ENCODE peak calls at places on chromosomes 13 and 19, in seven cellular contexts. D, N, Y, O, C, V and P are unnamed samples.

GRCh38 chr13:49216334-49216733 is 3.8 kb upstream of the MLNR start:
- DNase-seq in D (no peak), N (no peak), Y (no peak), O (no peak), C (no peak), V (no peak), P (no peak)

GRCh38 chr13:44698076-44698475 is 121.9 kb upstream of the TSC22D1 start:
- DNase-seq in D (no peak), N (no peak), Y (peak; percentile 12), O (no peak), C (no peak), V (no peak), P (no peak)

GRCh38 chr19:18731562-18732008 is 48.1 kb downstream of the CRTC1 start:
- DNase-seq in D (no peak), N (no peak), Y (no peak), O (peak; percentile 13), C (no peak), V (peak; percentile 43), P (peak; percentile 13)

GRCh38 chr13:36839981-36840380 is 21.0 kb downstream of the RFXAP start:
- DNase-seq in D (no peak), N (no peak), Y (no peak), O (no peak), C (no peak), V (no peak), P (no peak)

GRCh38 chr19:11418518-11419506 is at the start of gene RGL3:
- DNase-seq in D (peak; percentile 96), N (peak; percentile 90), Y (no peak), O (no peak), C (no peak), V (peak; percentile 75), P (peak; percentile 46)

GRCh38 chr13:37956536-37956935 is 87.0 kb upstream of the TRPC4 start:
- DNase-seq in D (no peak), N (no peak), Y (no peak), O (no peak), C (no peak), V (no peak), P (no peak)

GRCh38 chr19:19550454-19550842 is 12.4 kb downstream of the CILP2 start:
- DNase-seq in D (no peak), N (no peak), Y (no peak), O (peak; percentile 52), C (no peak), V (peak; percentile 34), P (no peak)

GRCh38 chr19:13102666-13103584 is at the start of gene LYL1:
- DNase-seq in D (peak; percentile 70), N (peak; percentile 77), Y (no peak), O (no peak), C (no peak), V (peak; percentile 89), P (peak; percentile 72)

GRCh38 chr13:95706356-95706755 is 29.4 kb downstream of the DNAJC3 start:
- DNase-seq in D (no peak), N (no peak), Y (no peak), O (no peak), C (no peak), V (no peak), P (no peak)

GRCh38 chr13:90713436-90714133 is 633.9 kb upstream of the MIR17HG start:
- DNase-seq in D (no peak), N (no peak), Y (no peak), O (no peak), C (no peak), V (no peak), P (no peak)

GRCh38 chr19:49924004-49924880 is 4.8 kb upstream of the ATF5 start:
- DNase-seq in D (no peak), N (no peak), Y (no peak), O (no peak), C (no peak), V (peak; percentile 30), P (no peak)

GRCh38 chr13:20943519-20944012 is 41.0 kb upstream of the XPO4 start:
- DNase-seq in D (peak; percentile 84), N (peak; percentile 87), Y (peak; percentile 54), O (peak; percentile 97), C (peak; percentile 99), V (peak; percentile 86), P (peak; percentile 93)

GRCh38 chr13:20939662-20940061 is 37.1 kb upstream of the XPO4 start:
- DNase-seq in D (no peak), N (no peak), Y (no peak), O (no peak), C (no peak), V (peak; percentile 35), P (no peak)

GRCh38 chr13:20938302-20938701 is 35.8 kb upstream of the XPO4 start:
- DNase-seq in D (peak; percentile 51), N (no peak), Y (no peak), O (no peak), C (no peak), V (peak; percentile 20), P (no peak)

GRCh38 chr13:20942938-20943518 is 40.5 kb upstream of the XPO4 start:
- DNase-seq in D (no peak), N (no peak), Y (no peak), O (no peak), C (no peak), V (no peak), P (peak; percentile 42)

GRCh38 chr13:20940083-20940482 is 37.5 kb upstream of the XPO4 start:
- DNase-seq in D (no peak), N (no peak), Y (no peak), O (peak; percentile 83), C (peak; percentile 78), V (no peak), P (peak; percentile 61)
- H2BK120ac ChIP-seq in D (no peak overlapping the region), N (no peak overlapping the region), Y (no peak overlapping the region), O (no peak overlapping the region), C (no peak overlapping the region), V (no peak overlapping the region), P (no peak overlapping the region)

DNA sequence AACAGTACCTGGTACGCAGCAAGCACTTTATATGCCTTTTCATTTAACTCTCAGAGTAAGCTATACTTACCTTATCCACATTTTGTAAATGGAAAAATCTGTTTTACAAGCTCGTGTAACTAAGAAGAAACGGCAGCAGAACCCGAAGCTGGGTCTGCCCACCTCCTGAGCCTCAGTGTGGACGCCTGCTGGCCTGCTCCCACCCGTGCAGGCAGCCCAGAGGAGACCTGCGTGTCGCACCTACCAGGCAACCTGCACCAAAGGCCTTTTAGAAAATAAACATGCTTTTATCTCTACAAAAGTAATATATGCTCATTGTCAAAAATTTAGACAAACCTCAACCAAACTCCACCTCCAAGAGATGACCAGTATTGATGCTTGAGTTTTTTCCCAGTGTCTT is 62.7 kb downstream of the CRYL1 start:
- DNase-seq in D (no peak), N (no peak), Y (no peak), O (no peak), C (no peak), V (no peak), P (no peak)
- H2BK120ac ChIP-seq in D (no peak overlapping the region), N (no peak overlapping the region), Y (no peak overlapping the region), O (no peak overlapping the region), C (no peak overlapping the region), V (no peak overlapping the region), P (peak overlapping the region; percentile 77)

GRCh38 chr13:47897411-47898050 is 103.5 kb downstream of the SUCLA2 start:
- DNase-seq in D (peak; percentile 61), N (no peak), Y (no peak), O (peak; percentile 36), C (no peak), V (peak; percentile 97), P (peak; percentile 95)

GRCh38 chr13:47896546-47896945 is 104.5 kb downstream of the SUCLA2 start:
- DNase-seq in D (no peak), N (no peak), Y (no peak), O (no peak), C (no peak), V (no peak), P (no peak)

GRCh38 chr13:47896111-47896510 is 105.0 kb downstream of the SUCLA2 start:
- DNase-seq in D (no peak), N (no peak), Y (no peak), O (no peak), C (no peak), V (peak; percentile 18), P (no peak)

GRCh38 chr13:47901451-47901850 is 99.6 kb downstream of the SUCLA2 start:
- DNase-seq in D (no peak), N (no peak), Y (no peak), O (peak; percentile 37), C (peak; percentile 20), V (peak; percentile 91), P (peak; percentile 14)

DNA sequence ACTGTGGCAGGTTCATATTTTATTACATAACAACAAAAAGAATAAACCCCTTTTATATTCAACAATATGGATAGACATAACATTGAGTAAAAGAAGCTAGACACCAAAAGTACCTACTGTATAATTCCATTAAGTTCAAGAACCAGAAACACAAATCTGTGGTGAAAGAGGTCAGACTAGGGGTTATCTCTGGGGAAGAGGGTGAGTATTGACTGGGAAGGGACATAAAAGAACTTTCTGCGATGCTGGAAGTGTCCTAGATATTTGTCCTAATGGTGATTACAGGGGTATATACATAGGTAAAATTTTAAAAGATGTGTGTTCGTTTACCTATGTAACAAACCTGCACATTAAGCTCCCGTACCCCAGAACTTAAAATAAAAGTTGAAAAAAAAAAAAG is 103.0 kb downstream of the SUCLA2 start:
- DNase-seq in D (no peak), N (no peak), Y (no peak), O (no peak), C (no peak), V (no peak), P (peak; percentile 34)
- H2BK120ac ChIP-seq in D (no peak overlapping the region), N (no peak overlapping the region), Y (no peak overlapping the region), O (no peak overlapping the region), C (no peak overlapping the region), V (no peak overlapping the region), P (no peak overlapping the region)

GRCh38 chr19:40936755-40937154 is 54.3 kb upstream of the CYP2B6 start:
- DNase-seq in D (no peak), N (no peak), Y (no peak), O (no peak), C (no peak), V (no peak), P (no peak)
- H2BK120ac ChIP-seq in D (no peak overlapping the region), N (no peak overlapping the region), Y (no peak overlapping the region), O (no peak overlapping the region), C (no peak overlapping the region), V (no peak overlapping the region), P (no peak overlapping the region)

GRCh38 chr19:30620354-30620753 is 248.2 kb downstream of the ZNF536 start:
- DNase-seq in D (no peak), N (no peak), Y (no peak), O (no peak), C (no peak), V (no peak), P (no peak)
- H2BK120ac ChIP-seq in D (no peak overlapping the region), N (no peak overlapping the region), Y (no peak overlapping the region), O (no peak overlapping the region), C (no peak overlapping the region), V (no peak overlapping the region), P (no peak overlapping the region)